ENCODE peak calls at places on chromosomes 3 and 15, in ten cellular contexts. J, M, A, O, I, C, W, Z, X and B are unnamed samples.

GRCh38 chr3:66723231-66723630 is 222.4 kb upstream of the LRIG1 start:
- DNase-seq in C (no peak), J (no peak), W (no peak), I (no peak), Z (no peak), X (peak), M (no peak), A (peak), O (no peak), B (no peak)

GRCh38 chr3:115790759-115791158 is 167.4 kb downstream of the GAP43 start:
- DNase-seq in C (peak), I (peak), A (peak), Z (no peak), X (peak), J (peak), M (peak), W (no peak), O (no peak), B (no peak)

GRCh38 chr3:130725746-130726145 is 20.9 kb downstream of the PIK3R4 start:
- DNase-seq in C (no peak), I (no peak), Z (no peak), O (no peak), W (no peak), J (no peak), M (no peak), X (no peak), A (no peak), B (no peak)

GRCh38 chr3:168085491-168086119 is 10.1 kb downstream of the GOLIM4 start:
- DNase-seq in J (no peak), C (no peak), O (no peak), Z (no peak), M (no peak), X (no peak), W (no peak), I (no peak), A (no peak), B (no peak)

GRCh38 chr3:118710532-118710931 is 324.1 kb downstream of the IGSF11 start:
- DNase-seq in W (no peak), O (no peak), A (no peak), I (no peak), Z (no peak), J (no peak), C (no peak), M (no peak), X (no peak), B (no peak)

GRCh38 chr15:63156086-63156707 is 1.1 kb downstream of the RPS27L start:
- DNase-seq in O (no peak), C (peak), I (peak), A (no peak), X (no peak), W (no peak), J (no peak), M (no peak), Z (no peak), B (no peak)

GRCh38 chr15:68526269-68526668 is 52.5 kb upstream of the CORO2B start:
- DNase-seq in M (no peak), O (no peak), W (no peak), I (peak), Z (no peak), J (no peak), C (peak), A (peak), X (peak), B (no peak)

GRCh38 chr3:131543714-131544113 is 40.9 kb upstream of the MRPL3 start:
- DNase-seq in X (peak), C (peak), I (peak), O (peak), J (peak), A (peak), W (peak), Z (no peak), M (no peak), B (no peak)

GRCh38 chr3:44966795-44967278 is 9.1 kb downstream of the ZDHHC3 start:
- DNase-seq in W (no peak), Z (no peak), X (no peak), C (peak), I (no peak), J (no peak), O (no peak), A (no peak), M (no peak), B (no peak)

GRCh38 chr3:44970916-44971490 is 5.0 kb downstream of the ZDHHC3 start:
- DNase-seq in C (peak), I (no peak), W (no peak), J (no peak), M (no peak), A (no peak), Z (no peak), X (no peak), O (no peak), B (no peak)

GRCh38 chr3:44969779-44970178 is 6.2 kb downstream of the ZDHHC3 start:
- DNase-seq in Z (no peak), C (no peak), J (no peak), X (no peak), I (no peak), O (no peak), A (no peak), W (no peak), M (peak), B (no peak)

GRCh38 chr3:44968447-44968858 is 7.5 kb downstream of the ZDHHC3 start:
- DNase-seq in J (no peak), X (no peak), C (no peak), O (no peak), A (no peak), Z (no peak), M (no peak), I (no peak), W (no peak), B (no peak)

GRCh38 chr3:44969170-44969569 is 6.8 kb downstream of the ZDHHC3 start:
- DNase-seq in M (no peak), X (no peak), C (no peak), J (no peak), I (no peak), A (no peak), W (no peak), O (no peak), Z (no peak), B (no peak)
- TF ChIP-seq CTCF in M (no peak), X (no peak), C (no peak), J (no peak), I (no peak), A (no peak), W (no peak), O (no peak), Z (no peak), B (no peak)

DNA sequence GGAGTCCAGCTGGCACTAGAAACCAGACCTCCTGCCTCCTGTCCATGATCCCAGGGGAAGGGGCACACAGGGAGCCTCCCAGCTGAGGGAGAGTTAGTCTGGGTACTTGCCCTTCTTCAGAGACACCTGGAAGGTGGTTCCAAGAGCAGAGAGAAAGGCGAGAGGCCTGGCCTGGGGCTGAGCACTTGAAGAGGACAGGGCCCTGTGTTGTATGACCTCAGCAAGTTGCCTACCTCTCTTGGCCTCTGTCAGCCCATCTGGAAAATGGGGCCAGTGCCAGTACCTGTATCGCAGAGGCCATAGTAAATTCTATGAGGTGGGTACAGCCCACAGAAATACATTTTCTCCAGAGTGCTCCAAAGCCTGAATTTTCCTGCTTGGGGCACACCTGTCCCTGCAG is 19.5 kb downstream of the PTH1R start:
- DNase-seq in A (no peak), O (peak), I (no peak), W (no peak), X (no peak), J (no peak), C (no peak), M (no peak), Z (no peak), B (no peak)
- TF ChIP-seq CTCF in A (no peak), O (no peak), I (no peak), W (no peak), X (no peak), J (no peak), C (no peak), M (no peak), Z (no peak), B (no peak)

GRCh38 chr3:68256635-68257034 is 602.2 kb upstream of the SUCLG2 start:
- DNase-seq in M (peak), C (peak), O (no peak), Z (peak), J (no peak), A (no peak), X (no peak), I (no peak), W (peak), B (no peak)
- TF ChIP-seq CTCF in M (peak), C (peak), O (no peak), Z (no peak), J (peak), A (no peak), X (no peak), I (no peak), W (peak), B (peak)

GRCh38 chr3:161268601-161269000 is 47.5 kb downstream of the NMD3 start:
- DNase-seq in A (no peak), C (peak), X (no peak), I (no peak), M (no peak), Z (no peak), J (no peak), W (no peak), O (no peak), B (no peak)

GRCh38 chr3:161271646-161272045 is 50.5 kb downstream of the NMD3 start:
- DNase-seq in C (no peak), W (no peak), O (no peak), I (no peak), J (no peak), X (no peak), A (no peak), M (no peak), Z (no peak), B (no peak)

GRCh38 chr3:161273589-161274218 is 52.6 kb downstream of the NMD3 start:
- DNase-seq in W (no peak), Z (peak), A (peak), M (peak), X (peak), I (peak), J (no peak), C (peak), O (no peak), B (no peak)

GRCh38 chr3:161272524-161272923 is 51.4 kb downstream of the NMD3 start:
- DNase-seq in M (no peak), I (no peak), X (no peak), W (no peak), Z (no peak), O (no peak), J (no peak), A (no peak), C (peak), B (no peak)

DNA sequence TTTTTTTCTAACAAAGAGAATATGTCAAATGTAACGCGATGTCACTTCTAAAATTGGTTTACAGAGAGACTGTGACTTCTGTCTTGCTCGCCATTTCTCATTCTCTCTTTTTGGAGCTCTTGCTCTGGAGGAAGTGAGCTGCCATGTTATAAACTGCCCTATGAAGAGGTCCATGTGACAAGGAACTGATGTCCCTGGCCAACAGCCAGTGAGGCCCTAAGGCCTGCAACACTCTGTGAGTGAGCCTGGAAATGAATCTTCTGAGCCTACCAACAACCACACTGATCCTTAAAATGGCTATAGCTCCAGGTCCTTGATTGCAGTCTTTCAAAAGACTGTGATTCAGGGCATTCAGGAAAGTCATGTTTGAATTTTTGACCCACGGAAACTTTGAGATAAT is 49.9 kb downstream of the NMD3 start:
- DNase-seq in Z (no peak), J (no peak), M (no peak), O (no peak), I (no peak), A (no peak), W (no peak), C (no peak), X (no peak), B (no peak)
- TF ChIP-seq CTCF in Z (no peak), J (no peak), M (no peak), O (no peak), I (no peak), A (no peak), W (no peak), C (no peak), X (no peak), B (no peak)

GRCh38 chr3:57949779-57950618 is 58.2 kb upstream of the FLNB start:
- DNase-seq in Z (no peak), M (no peak), A (no peak), O (peak), C (peak), W (no peak), I (no peak), J (peak), X (no peak), B (no peak)
- TF ChIP-seq CTCF in Z (no peak), M (no peak), A (peak), O (no peak), C (peak), W (no peak), I (peak), J (no peak), X (peak), B (peak)

DNA sequence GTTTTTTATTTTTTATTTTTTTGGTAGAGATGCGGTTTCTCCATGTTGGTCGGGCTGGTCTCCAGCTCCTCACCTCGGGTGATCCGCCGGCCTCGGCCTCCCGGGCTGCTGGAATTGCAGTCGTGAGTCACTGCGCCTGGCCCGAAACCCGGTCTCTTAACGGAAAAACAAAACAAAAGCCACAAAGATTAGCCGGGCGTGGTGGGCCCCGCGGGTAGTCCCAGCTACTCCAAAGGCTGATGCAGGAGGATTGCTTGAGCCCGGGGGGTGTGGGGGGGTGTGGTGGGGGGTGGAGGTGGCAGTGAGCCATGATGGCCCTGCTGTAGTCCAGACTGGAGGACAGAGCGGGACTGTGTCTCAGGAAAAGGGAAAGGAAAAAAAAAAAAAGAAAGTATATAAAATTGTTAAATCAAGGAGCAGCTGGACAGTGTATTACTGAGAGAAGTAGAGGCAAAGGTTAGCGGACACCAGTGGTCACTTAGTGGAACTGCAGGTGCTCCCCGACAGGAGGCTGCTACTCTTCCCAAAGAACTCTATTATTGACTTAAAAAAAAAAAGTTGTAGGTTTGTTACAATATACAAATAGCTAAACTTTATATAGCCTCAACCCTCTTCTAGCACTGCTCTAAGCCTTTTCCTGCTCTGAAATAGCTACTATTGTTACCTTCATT is 30.3 kb upstream of the TUBGCP5 start:
- DNase-seq in J (no peak), W (peak), I (no peak), O (no peak), Z (peak), A (no peak), C (peak), M (no peak), X (no peak), B (no peak)
- TF ChIP-seq CTCF in J (no peak), W (peak), I (no peak), O (no peak), Z (peak), A (peak), C (peak), M (no peak), X (no peak), B (peak)

DNA sequence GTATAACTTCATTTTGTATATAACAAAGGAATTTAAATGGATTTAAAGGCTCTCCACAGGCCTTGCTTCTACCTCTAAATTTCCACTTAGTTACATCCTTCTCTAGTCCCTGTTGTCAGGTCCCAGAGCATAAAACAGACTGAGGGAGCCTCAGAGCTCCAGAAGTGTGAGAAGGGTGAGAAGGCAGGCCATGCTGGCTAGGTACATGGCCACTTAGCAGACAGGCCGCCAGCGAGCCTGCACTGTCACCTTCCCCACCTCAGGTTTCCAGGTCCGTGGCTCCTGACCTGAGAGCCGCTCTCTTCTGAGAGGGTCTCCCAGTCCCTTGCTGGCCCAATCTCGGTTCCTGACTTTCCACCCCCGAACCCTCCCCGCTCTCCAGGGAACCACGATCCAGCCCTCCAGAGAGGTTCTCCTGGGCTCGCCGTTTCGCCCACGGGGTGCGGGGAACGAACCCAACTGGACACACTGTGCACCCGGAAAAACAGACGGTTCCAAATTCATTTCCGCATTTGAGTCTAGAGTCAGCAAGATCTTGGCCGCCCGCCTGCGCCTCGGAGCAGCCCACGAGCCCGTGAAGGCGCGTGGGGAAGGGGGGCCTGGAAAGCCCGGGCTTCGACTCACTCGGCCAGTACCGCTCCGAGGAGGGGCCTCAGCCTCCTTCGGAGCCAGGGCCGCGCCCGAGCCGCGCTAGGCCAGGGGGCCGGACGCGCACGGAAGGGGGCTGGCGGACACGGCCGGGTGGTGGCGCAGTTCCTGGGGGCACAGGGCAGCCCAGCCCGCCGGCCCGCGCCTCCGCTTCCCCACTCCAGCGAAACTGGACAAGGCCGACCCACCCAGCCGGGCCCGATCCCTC is 16.7 kb upstream of the SOX2 start:
- DNase-seq in W (peak), A (no peak), O (peak), Z (peak), M (no peak), C (no peak), X (no peak), J (no peak), I (peak), B (no peak)
- TF ChIP-seq CTCF in W (no peak), A (peak), O (no peak), Z (peak), M (no peak), C (no peak), X (no peak), J (no peak), I (peak), B (peak)

GRCh38 chr3:57176045-57176444 is 10.9 kb upstream of the IL17RD start:
- DNase-seq in J (no peak), A (no peak), I (no peak), M (no peak), X (no peak), Z (no peak), O (no peak), C (no peak), W (no peak), B (no peak)

GRCh38 chr3:57184516-57184915 is 15.3 kb downstream of the HESX1 start:
- DNase-seq in J (no peak), O (no peak), I (no peak), A (no peak), W (no peak), X (no peak), C (no peak), M (no peak), Z (no peak), B (no peak)

GRCh38 chr3:57179580-57180410 is 14.6 kb upstream of the IL17RD start:
- DNase-seq in J (no peak), X (peak), C (peak), O (no peak), A (no peak), W (no peak), M (no peak), I (no peak), Z (no peak), B (no peak)
- TF ChIP-seq CTCF in J (no peak), X (peak), C (peak), O (no peak), A (peak), W (peak), M (peak), I (peak), Z (no peak), B (peak)

GRCh38 chr15:66401130-66402021 is 14.7 kb downstream of the MAP2K1 start:
- DNase-seq in A (no peak), I (no peak), X (no peak), C (peak), O (no peak), M (peak), W (peak), J (no peak), Z (no peak), B (no peak)
- TF ChIP-seq CTCF in A (no peak), I (no peak), X (no peak), C (no peak), O (no peak), M (no peak), W (peak), J (no peak), Z (no peak), B (no peak)

DNA sequence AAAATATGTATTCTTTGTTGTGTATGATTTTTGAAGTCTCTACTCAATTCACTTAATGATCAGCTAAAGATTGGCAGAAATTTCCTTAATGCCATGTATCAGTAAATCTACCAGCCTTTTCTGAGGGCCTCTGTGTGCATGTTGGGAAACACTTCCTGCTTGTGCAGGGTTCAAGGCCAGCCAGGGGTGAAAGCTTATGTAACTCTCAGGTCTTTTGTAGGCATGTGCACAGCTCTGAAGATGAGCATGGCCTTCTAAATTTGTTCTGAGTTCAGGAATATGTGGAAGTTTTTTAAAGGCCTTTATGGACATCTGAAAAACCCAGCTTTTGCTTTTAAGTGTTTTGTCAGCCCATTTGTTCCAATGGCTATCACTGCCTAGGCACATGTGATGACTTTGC is 82.7 kb downstream of the ROBO1 start:
- DNase-seq in A (no peak), X (no peak), O (no peak), M (no peak), Z (no peak), I (no peak), C (no peak), J (no peak), W (no peak), B (no peak)
- TF ChIP-seq CTCF in A (no peak), X (no peak), O (no peak), M (no peak), Z (no peak), I (no peak), C (no peak), J (no peak), W (no peak), B (no peak)